ENCODE peak calls at places on chromosomes 4 and X, in ten cellular contexts. D is HL-60; P is WTC11; X is mesothelial cell of epicardium; K is progenitor cell of endocrine pancreas; E is activated CD8-positive, alpha-beta T cell treated with anti-CD3 and anti-CD28 coated beads for 36 hours; H is cardiac muscle cell; Z is lower leg skin; B is ascending aorta; Y is fibroblast of mammary gland. A is an unnamed sample.

GRCh38 chrX:65921363-65921762 is 118.5 kb downstream of the VSIG4 start:
- DNase-seq in D (no peak), P (no peak), X (no peak), K (no peak), E (no peak), H (no peak), Z (no peak), B (no peak), Y (no peak), A (no peak)

GRCh38 chr4:70992354-70992753 is 1.1 kb upstream of the DCK start:
- DNase-seq in D (no peak), P (peak; percentile 21), X (no peak), K (no peak), E (peak; percentile 19), H (no peak), Z (peak; percentile 35), B (no peak), Y (peak; percentile 22), A (no peak)

GRCh38 chr4:96175871-96176270 is 336.0 kb downstream of the PDHA2 start:
- DNase-seq in D (no peak), P (no peak), X (no peak), K (no peak), E (no peak), H (peak; percentile 15), Z (no peak), B (no peak), Y (no peak), A (no peak)

GRCh38 chr4:109440948-109441347 is 7.3 kb downstream of the SEC24B start:
- DNase-seq in D (no peak), P (no peak), X (no peak), K (no peak), E (no peak), H (peak; percentile 24), Z (no peak), B (no peak), Y (peak; percentile 56), A (no peak)

GRCh38 chrX:150692837-150693781 is at the start of gene MTMR1:
- DNase-seq in D (no peak), P (no peak), X (no peak), K (peak; percentile 14), E (peak; percentile 58), H (no peak), Z (no peak), B (no peak), Y (no peak), A (no peak)

GRCh38 chr4:78707268-78707667 is 68.9 kb upstream of the BMP2K start:
- DNase-seq in D (no peak), P (no peak), X (no peak), K (no peak), E (no peak), H (no peak), Z (no peak), B (no peak), Y (no peak), A (no peak)

GRCh38 chr4:83011779-83012630 is 1.4 kb upstream of the LIN54 start:
- DNase-seq in D (no peak), P (peak; percentile 33), X (peak; percentile 25), K (peak; percentile 50), E (peak; percentile 56), H (no peak), Z (peak; percentile 29), B (peak; percentile 71), Y (peak; percentile 24), A (no peak)

GRCh38 chrX:136199365-136199764 is 51.8 kb downstream of the MAP7D3 start:
- DNase-seq in D (no peak), P (no peak), X (no peak), K (no peak), E (no peak), H (no peak), Z (no peak), B (no peak), Y (peak; percentile 77), A (no peak)

GRCh38 chr4:8700576-8700975 is 108.0 kb downstream of the CPZ start:
- DNase-seq in D (no peak), P (no peak), X (no peak), K (no peak), E (no peak), H (no peak), Z (no peak), B (no peak), Y (no peak), A (no peak)

GRCh38 chr4:89438102-89438831 is 130.7 kb upstream of the GPRIN3 start:
- DNase-seq in D (peak; percentile 3), P (peak; percentile 76), X (no peak), K (peak; percentile 13), E (peak; percentile 63), H (peak; percentile 54), Z (peak; percentile 14), B (no peak), Y (peak; percentile 68), A (no peak)

GRCh38 chr4:173074501-173074946 is 94.1 kb upstream of the GALNT7 start:
- DNase-seq in D (peak; percentile 89), P (peak; percentile 55), X (no peak), K (no peak), E (no peak), H (peak; percentile 83), Z (no peak), B (no peak), Y (peak; percentile 94), A (no peak)

GRCh38 chr4:75849459-75849858 is 52.8 kb downstream of the PPEF2 start:
- DNase-seq in D (peak; percentile 46), P (peak; percentile 25), X (no peak), K (no peak), E (peak; percentile 5), H (peak; percentile 59), Z (no peak), B (no peak), Y (no peak), A (no peak)

GRCh38 chr4:38131371-38132139 is 171.4 kb downstream of the PTTG2 start:
- DNase-seq in D (no peak), P (peak; percentile 58), X (no peak), K (no peak), E (peak; percentile 84), H (peak; percentile 39), Z (no peak), B (no peak), Y (peak; percentile 49), A (no peak)

GRCh38 chrX:141791856-141792255 is 46.3 kb upstream of the MAGEC3 start:
- DNase-seq in D (no peak), P (no peak), X (no peak), K (no peak), E (no peak), H (no peak), Z (no peak), B (no peak), Y (peak; percentile 6), A (no peak)

GRCh38 chr4:137198791-137199190 is 333.5 kb downstream of the PCDH18 start:
- DNase-seq in D (no peak), P (no peak), X (no peak), K (no peak), E (no peak), H (no peak), Z (no peak), B (no peak), Y (no peak), A (no peak)

GRCh38 chr4:1562771-1563170 is 121.3 kb downstream of the FAM53A start:
- DNase-seq in D (no peak), P (no peak), X (no peak), K (no peak), E (no peak), H (no peak), Z (no peak), B (no peak), Y (no peak), A (no peak)
- TF ChIP-seq CTCF in D (no peak), P (no peak), X (no peak), K (no peak), E (no peak), H (no peak), Z (no peak), B (no peak), Y (no peak), A (no peak)

GRCh38 chrX:115284877-115285276 is 4.6 kb upstream of the LUZP4 start:
- DNase-seq in D (no peak), P (no peak), X (no peak), K (no peak), E (no peak), H (peak; percentile 8), Z (no peak), B (no peak), Y (peak; percentile 1), A (no peak)
- TF ChIP-seq CTCF in D (no peak), P (no peak), X (no peak), K (no peak), E (no peak), H (peak; percentile 7), Z (no peak), B (no peak), Y (no peak), A (no peak)

DNA sequence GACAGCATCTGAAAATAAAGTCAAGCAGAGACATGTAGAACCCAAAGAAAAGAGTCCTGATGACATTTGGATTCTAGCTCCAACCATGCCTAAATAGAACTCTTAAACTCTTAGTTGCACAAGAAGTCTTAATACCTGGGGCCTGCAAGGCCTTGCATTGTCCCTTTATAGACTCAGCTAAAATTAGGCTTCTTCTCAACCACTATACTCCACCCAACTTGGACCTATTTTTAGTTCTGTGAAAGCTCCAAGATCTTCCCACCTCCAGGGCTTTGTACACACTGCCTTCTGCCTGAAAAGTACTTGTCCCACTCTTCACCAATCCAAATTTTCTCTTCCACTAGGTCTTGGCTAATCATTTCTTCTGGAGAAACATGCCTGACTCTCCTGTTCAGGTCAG is 36.5 kb downstream of the PLK4 start:
- DNase-seq in D (no peak), P (no peak), X (no peak), K (no peak), E (no peak), H (no peak), Z (no peak), B (no peak), Y (no peak), A (no peak)
- TF ChIP-seq CTCF in D (no peak), P (no peak), X (no peak), K (no peak), E (no peak), H (no peak), Z (no peak), B (no peak), Y (no peak), A (no peak)

GRCh38 chr4:129113438-129113837 is 17.5 kb downstream of the C4orf33 start:
- DNase-seq in D (no peak), P (no peak), X (no peak), K (no peak), E (no peak), H (no peak), Z (no peak), B (no peak), Y (no peak), A (no peak)

GRCh38 chr4:129110931-129111330 is 15.0 kb downstream of the C4orf33 start:
- DNase-seq in D (no peak), P (no peak), X (no peak), K (no peak), E (no peak), H (no peak), Z (no peak), B (no peak), Y (no peak), A (no peak)

GRCh38 chr4:129109965-129110824 is 14.2 kb downstream of the C4orf33 start:
- DNase-seq in D (no peak), P (no peak), X (no peak), K (no peak), E (no peak), H (peak; percentile 21), Z (no peak), B (no peak), Y (no peak), A (no peak)

GRCh38 chr4:129113919-129114318 is 18.0 kb downstream of the C4orf33 start:
- DNase-seq in D (no peak), P (no peak), X (no peak), K (no peak), E (no peak), H (no peak), Z (no peak), B (no peak), Y (no peak), A (no peak)

GRCh38 chr4:129111919-129112318 is 16.0 kb downstream of the C4orf33 start:
- DNase-seq in D (no peak), P (no peak), X (no peak), K (no peak), E (no peak), H (no peak), Z (no peak), B (no peak), Y (no peak), A (no peak)
- TF ChIP-seq CTCF in D (no peak), P (no peak), X (no peak), K (no peak), E (no peak), H (no peak), Z (no peak), B (no peak), Y (no peak), A (no peak)